ENCODE peak calls at places on chromosomes 6 and 20, in four cellular contexts. W, H, J and L are unnamed samples.
A peak's percentile ranks its signal among the peaks of the same experiment; 100 is the strongest.

GRCh38 chr6:44289726-44290125 is 19.5 kb downstream of the TMEM151B start:
- DNase-seq in H (no peak), W (peak; percentile 49), J (no peak), L (no peak)

GRCh38 chr20:55269913-55270312 is 735.4 kb downstream of the CBLN4 start:
- DNase-seq in H (peak; percentile 4), J (no peak), W (no peak), L (no peak)

GRCh38 chr6:168988801-168989200 is 264.8 kb downstream of the THBS2 start:
- DNase-seq in W (no peak), J (no peak), H (peak; percentile 12), L (no peak)

GRCh38 chr6:125511809-125512341 is 210.1 kb upstream of the HDDC2 start:
- DNase-seq in J (no peak), W (peak; percentile 41), H (peak; percentile 12), L (no peak)

GRCh38 chr6:21842875-21843274 is 249.3 kb downstream of the SOX4 start:
- DNase-seq in H (no peak), J (no peak), W (no peak), L (no peak)

GRCh38 chr6:121886223-121886830 is 450.9 kb downstream of the GJA1 start:
- DNase-seq in H (no peak), W (no peak), J (no peak), L (peak; percentile 68)

GRCh38 chr6:37653933-37654565 is 43.6 kb downstream of the MDGA1 start:
- DNase-seq in J (peak; percentile 43), W (peak; percentile 37), H (no peak), L (no peak)

GRCh38 chr6:128209771-128210170 is 308.9 kb upstream of the THEMIS start:
- DNase-seq in H (peak; percentile 90), J (no peak), W (no peak), L (no peak)

GRCh38 chr20:57918546-57918945 is 208.7 kb upstream of the PMEPA1 start:
- DNase-seq in W (no peak), J (no peak), H (no peak), L (no peak)

GRCh38 chr6:27209659-27210269 is 37.7 kb upstream of the PRSS16 start:
- DNase-seq in W (no peak), H (no peak), J (no peak), L (no peak)
- H3K4me3 ChIP-seq in W (no peak overlapping the region), H (no peak overlapping the region), J (peak overlapping the region; percentile 35), L (no peak overlapping the region)

DNA sequence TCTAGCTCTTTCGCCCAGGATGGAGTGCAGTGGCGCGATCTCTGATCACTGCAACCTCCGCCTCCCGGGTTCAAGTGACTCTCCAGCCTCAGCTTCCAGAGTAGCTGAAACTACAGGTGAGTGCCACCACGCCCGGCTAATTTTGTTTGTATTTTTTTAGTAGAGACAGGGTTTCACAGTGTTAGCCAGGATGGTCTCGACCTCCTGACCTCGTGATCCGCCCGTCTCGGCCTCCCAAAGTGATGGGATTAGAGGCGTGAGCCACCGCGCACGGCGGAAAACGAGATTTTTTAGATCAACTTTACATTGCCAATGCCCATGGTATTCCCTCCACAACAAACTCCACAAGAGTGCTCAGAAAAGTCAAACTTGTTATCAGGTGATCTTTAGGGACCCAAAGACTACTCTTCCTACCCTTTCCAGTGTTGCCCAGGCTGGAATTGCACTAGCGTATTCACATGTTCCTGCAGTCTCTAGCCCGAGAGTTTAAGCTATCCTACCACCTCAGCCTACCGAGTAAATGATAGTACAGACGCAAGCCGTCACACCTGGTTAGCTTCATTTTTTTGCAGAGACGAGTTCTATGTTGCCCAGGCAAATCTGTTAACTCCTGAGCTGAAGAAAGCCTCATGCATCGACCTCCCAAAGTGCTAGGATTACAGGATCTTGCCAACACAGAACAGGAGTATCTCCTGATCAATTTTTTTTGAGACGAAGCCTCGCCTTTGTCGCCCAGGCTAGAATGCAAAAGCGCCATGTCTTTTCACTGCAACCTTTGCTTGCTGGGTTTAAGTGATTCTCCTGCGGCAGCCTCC is 128.2 kb downstream of the HFE start:
- DNase-seq in J (no peak), W (no peak), H (no peak), L (no peak)
- H3K4me3 ChIP-seq in J (no peak overlapping the region), W (no peak overlapping the region), H (peak overlapping the region; percentile 72), L (peak overlapping the region; percentile 43)

DNA sequence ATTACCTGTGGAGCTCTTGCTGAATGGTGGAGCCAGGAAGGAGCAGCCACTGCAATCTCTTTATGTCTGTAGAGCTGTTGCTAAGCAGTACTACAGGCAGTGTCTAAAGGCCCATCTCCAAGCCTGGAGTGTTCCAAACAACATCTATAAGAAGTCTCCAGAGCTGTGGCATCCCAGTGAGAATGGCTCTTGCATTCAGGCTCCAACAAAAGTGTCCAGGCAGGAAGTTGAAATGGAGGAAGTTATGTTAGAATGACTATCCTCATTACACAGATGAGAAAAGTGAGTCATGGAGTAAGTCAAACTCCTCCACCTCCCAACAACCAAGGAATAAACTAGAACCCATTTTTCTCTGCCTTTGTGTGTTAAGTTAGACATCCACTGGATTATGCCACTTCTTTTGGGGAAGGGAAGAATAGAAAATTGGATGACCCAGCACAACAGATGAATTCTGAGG is 288.5 kb upstream of the STXBP5 start:
- DNase-seq in H (peak; percentile 47), J (no peak), W (no peak), L (no peak)
- H3K4me3 ChIP-seq in H (peak overlapping the region; percentile 62), J (no peak overlapping the region), W (no peak overlapping the region), L (peak overlapping the region; percentile 4)

GRCh38 chr6:116514103-116514502 is 2.7 kb downstream of the CALHM5 start:
- DNase-seq in J (no peak), W (no peak), H (no peak), L (no peak)
- H3K4me3 ChIP-seq in J (no peak overlapping the region), W (no peak overlapping the region), H (no peak overlapping the region), L (peak overlapping the region; percentile 14)

GRCh38 chr6:28794175-28795002 is 129.4 kb downstream of the TRIM27 start:
- DNase-seq in H (peak; percentile 22), W (no peak), J (no peak), L (no peak)
- H3K4me3 ChIP-seq in H (peak overlapping the region; percentile 57), W (no peak overlapping the region), J (peak overlapping the region; percentile 42), L (peak overlapping the region; percentile 38)

DNA sequence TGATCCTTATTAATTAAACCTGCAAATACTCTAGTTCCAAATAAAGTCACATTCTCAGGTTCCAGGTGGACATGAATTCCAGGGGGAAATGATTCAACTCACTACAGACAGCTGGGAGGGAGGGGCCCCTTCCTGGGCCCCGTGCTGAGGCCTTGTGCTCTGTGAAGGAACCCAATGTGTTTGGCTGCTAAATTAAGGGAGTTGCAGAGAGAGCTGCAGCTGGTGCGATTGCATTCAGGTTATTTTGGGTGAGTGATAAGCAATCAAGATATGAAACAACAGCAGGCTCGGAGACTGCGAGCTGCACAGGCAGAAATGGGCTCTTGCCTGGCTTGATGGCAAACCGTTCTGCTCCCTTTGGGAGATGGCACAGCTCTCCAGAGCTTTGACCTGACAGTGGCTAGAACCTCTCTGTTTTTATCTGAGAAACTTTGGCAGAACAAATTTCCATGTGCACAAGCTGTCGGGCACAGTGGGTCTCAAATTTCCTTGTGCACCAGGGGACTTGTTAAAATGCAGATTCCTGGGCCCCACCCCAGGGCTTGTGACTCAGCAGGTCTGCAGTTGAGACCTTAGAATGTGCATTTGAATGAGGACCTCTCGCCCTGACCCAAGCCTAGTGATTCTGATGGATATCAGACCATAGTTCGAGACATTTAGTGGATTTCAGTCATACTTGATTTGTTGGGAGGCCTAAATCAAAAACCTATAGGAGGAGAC is 9.8 kb downstream of the MAPK13 start:
- DNase-seq in J (no peak), W (no peak), H (no peak), L (no peak)
- H3K4me3 ChIP-seq in J (no peak overlapping the region), W (no peak overlapping the region), H (no peak overlapping the region), L (no peak overlapping the region)

GRCh38 chr6:50825375-50826036 is 6.8 kb downstream of the TFAP2B start:
- DNase-seq in W (no peak), H (no peak), J (no peak), L (no peak)
- H3K4me3 ChIP-seq in W (no peak overlapping the region), H (no peak overlapping the region), J (no peak overlapping the region), L (no peak overlapping the region)

DNA sequence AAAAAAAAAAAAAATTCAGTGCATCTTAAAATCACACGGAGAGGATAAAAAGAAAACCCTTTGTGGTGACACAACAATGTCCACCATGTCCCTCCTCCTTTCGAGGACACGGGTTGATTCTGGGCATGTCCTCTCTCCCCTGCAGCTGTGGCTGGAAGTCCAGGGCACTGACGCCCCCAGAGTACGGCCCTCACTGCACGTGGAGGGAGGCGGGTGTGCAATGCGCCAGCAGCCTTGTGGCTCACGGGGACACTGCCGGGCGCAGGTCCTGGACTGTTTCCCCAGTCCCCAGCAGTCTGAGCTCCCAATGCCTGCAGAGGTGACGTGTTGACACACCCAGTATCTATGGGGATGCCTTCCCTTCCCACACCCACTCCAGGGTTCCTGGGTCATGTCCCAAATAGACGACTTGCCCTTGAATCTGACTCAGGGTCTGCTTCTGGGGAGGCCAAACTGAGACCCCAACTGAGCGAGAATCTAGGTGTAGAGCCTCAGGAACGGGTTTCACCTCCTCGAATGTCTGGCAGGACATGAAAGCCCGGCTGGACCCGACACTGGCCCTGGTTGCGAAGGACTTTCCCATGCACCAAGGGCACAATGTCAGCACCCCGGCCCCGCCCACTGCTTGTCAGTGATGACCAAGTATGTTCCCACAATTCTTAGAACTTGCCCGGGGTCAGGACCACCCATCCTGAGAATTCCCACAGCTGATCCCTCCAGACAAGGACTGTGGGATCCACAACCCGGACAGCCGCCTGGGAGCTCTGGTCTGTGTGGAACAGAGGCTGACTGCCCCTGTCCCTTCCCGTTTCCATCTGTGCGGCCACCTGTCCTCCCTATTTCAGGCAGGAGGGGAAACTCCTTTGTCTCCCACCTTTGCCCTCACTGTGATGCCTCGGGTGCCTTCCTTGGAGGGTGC is 425.1 kb upstream of the SULF2 start:
- DNase-seq in J (no peak), H (no peak), W (no peak), L (no peak)
- H3K4me3 ChIP-seq in J (no peak overlapping the region), H (no peak overlapping the region), W (no peak overlapping the region), L (no peak overlapping the region)

GRCh38 chr20:44390280-44390679 is 34.8 kb downstream of the HNF4A start:
- DNase-seq in W (no peak), J (no peak), H (no peak), L (no peak)

GRCh38 chr20:44392088-44392775 is 36.7 kb downstream of the HNF4A start:
- DNase-seq in J (no peak), W (no peak), H (no peak), L (no peak)

GRCh38 chr20:44384423-44385027 is 29.0 kb downstream of the HNF4A start:
- DNase-seq in J (peak; percentile 56), W (peak; percentile 80), H (no peak), L (no peak)

GRCh38 chr20:44389871-44390270 is 34.4 kb downstream of the HNF4A start:
- DNase-seq in H (no peak), J (no peak), W (no peak), L (no peak)

GRCh38 chr20:44388466-44389023 is 33.0 kb downstream of the HNF4A start:
- DNase-seq in H (peak; percentile 44), J (peak; percentile 69), W (no peak), L (no peak)
- H3K4me3 ChIP-seq in H (no peak overlapping the region), J (no peak overlapping the region), W (no peak overlapping the region), L (no peak overlapping the region)

GRCh38 chr6:70337379-70338073 is 34.6 kb upstream of the COL9A1 start:
- DNase-seq in W (no peak), J (no peak), H (no peak), L (no peak)
- H3K4me3 ChIP-seq in W (no peak overlapping the region), J (no peak overlapping the region), H (no peak overlapping the region), L (no peak overlapping the region)